ENCODE peak calls at places on chromosomes 6 and 20, in six cellular contexts. S is activated naive CD4-positive, alpha-beta T cell treated with Interleukin-2 at 50 U/mL for 16 hours; Y is NCI-H774; K is SW480; E is BE2C; J is substantia nigra. G is an unnamed sample.

GRCh38 chr6:20684474-20684873 is 150.2 kb downstream of the CDKAL1 start:
- DNase-seq in S (no peak), Y (no peak), K (no peak), E (no peak), J (no peak), G (no peak)

GRCh38 chr6:156028310-156029131 is 572.9 kb upstream of the NOX3 start:
- DNase-seq in S (peak; percentile 15), Y (peak; percentile 62), K (no peak), E (peak; percentile 84), J (no peak), G (peak; percentile 63)

GRCh38 chr20:32326507-32326851 is 31.7 kb upstream of the ASXL1 start:
- DNase-seq in S (no peak), Y (peak; percentile 65), K (no peak), E (no peak), J (no peak), G (no peak)

GRCh38 chr6:71544028-71544427 is 255.4 kb downstream of the OGFRL1 start:
- DNase-seq in S (no peak), Y (no peak), K (no peak), E (no peak), J (no peak), G (no peak)

GRCh38 chr6:51477912-51478311 is 609.5 kb downstream of the PKHD1 start:
- DNase-seq in S (no peak), Y (no peak), K (no peak), E (no peak), J (no peak), G (no peak)

GRCh38 chr6:150685860-150686259 is 86.2 kb downstream of the PLEKHG1 start:
- DNase-seq in S (peak; percentile 55), Y (no peak), K (peak; percentile 37), E (peak; percentile 50), J (no peak), G (peak; percentile 80)

GRCh38 chr6:127384007-127384406 is 40.6 kb upstream of the ECHDC1 start:
- DNase-seq in S (no peak), Y (no peak), K (no peak), E (no peak), J (no peak), G (no peak)

GRCh38 chr20:49846206-49846807 is 33.7 kb downstream of the SLC9A8 start:
- DNase-seq in S (peak; percentile 37), Y (peak; percentile 26), K (peak; percentile 74), E (peak; percentile 73), J (no peak), G (peak; percentile 70)

GRCh38 chr6:111423960-111424846 is 58.8 kb downstream of the REV3L start:
- DNase-seq in S (no peak), Y (peak; percentile 74), K (no peak), E (peak; percentile 67), J (peak; percentile 28), G (no peak)

GRCh38 chr6:120764312-120764711 is 570.0 kb downstream of the TBC1D32 start:
- DNase-seq in S (no peak), Y (no peak), K (peak; percentile 9), E (no peak), J (no peak), G (no peak)

GRCh38 chr6:159728552-159728951 is 1.2 kb downstream of the WTAP start:
- DNase-seq in S (no peak), Y (no peak), K (no peak), E (no peak), J (no peak), G (no peak)

GRCh38 chr20:49809803-49810359 is 2.7 kb upstream of the SLC9A8 start:
- DNase-seq in S (no peak), Y (no peak), K (no peak), E (no peak), J (no peak), G (no peak)

GRCh38 chr6:148530394-148530923 is 187.8 kb downstream of the SASH1 start:
- DNase-seq in S (no peak), Y (peak; percentile 52), K (no peak), E (no peak), J (no peak), G (no peak)

GRCh38 chr6:13769655-13770053 is 44.7 kb downstream of the MCUR1 start:
- DNase-seq in S (no peak), Y (no peak), K (no peak), E (peak; percentile 9), J (no peak), G (peak; percentile 72)

GRCh38 chr6:43833223-43833995 is 63.4 kb downstream of the VEGFA start:
- DNase-seq in S (no peak), Y (no peak), K (no peak), E (peak; percentile 83), J (no peak), G (no peak)

GRCh38 chr6:142537612-142538478 is 236.0 kb downstream of the ADGRG6 start:
- DNase-seq in S (no peak), Y (peak; percentile 10), K (no peak), E (peak; percentile 61), J (no peak), G (no peak)

G was measured in activated effector memory CD4-positive, alpha-beta T cell treated with anti-CD3 and anti-CD28 coated beads, Interleukin-2, amount 50 U/mL, for 16 hours.